ENCODE peak calls at places on chromosomes 3 and 15, in four cellular contexts. D is K562, G is WTC11, X is GM12878. E is an unnamed sample.

GRCh38 chr3:57755368-57756021 is 614 bp upstream of the SLMAP start:
- DNase-seq in X (no peak), G (peak), D (peak), E (peak)

GRCh38 chr15:39503526-39503925 is 77.4 kb upstream of the THBS1 start:
- DNase-seq in X (no peak), G (no peak), D (no peak), E (no peak)

GRCh38 chr3:6119367-6119766 is 741.5 kb upstream of the GRM7 start:
- DNase-seq in X (no peak), D (no peak), G (no peak), E (no peak)

GRCh38 chr3:71859128-71859519 is 74.2 kb upstream of the PROK2 start:
- DNase-seq in G (no peak), X (no peak), D (peak), E (peak)

GRCh38 chr3:27606537-27606936 is 115.6 kb downstream of the EOMES start:
- DNase-seq in X (no peak), G (no peak), D (no peak), E (no peak)

GRCh38 chr3:49790626-49791411 is 4.5 kb upstream of the IP6K1 start:
- DNase-seq in X (no peak), D (peak), G (no peak), E (peak)

GRCh38 chr15:62125763-62126162 is 39.3 kb downstream of the C2CD4B start:
- DNase-seq in G (no peak), X (no peak), D (peak), E (peak)

GRCh38 chr3:136984837-136985236 is 27.1 kb downstream of the IL20RB start:
- DNase-seq in D (no peak), X (no peak), G (no peak), E (no peak)

GRCh38 chr15:85354432-85354831 is 26.0 kb upstream of the AKAP13 start:
- DNase-seq in D (no peak), X (no peak), G (no peak), E (no peak)

GRCh38 chr3:141441381-141442365 is 45.2 kb upstream of the RASA2 start:
- DNase-seq in X (peak), D (peak), G (peak), E (peak)

GRCh38 chr15:34828145-34828911 is 33.0 kb upstream of the ACTC1 start:
- DNase-seq in G (no peak), D (no peak), X (no peak), E (no peak)

GRCh38 chr15:76116138-76116885 is 56.5 kb downstream of the TMEM266 start:
- DNase-seq in G (peak), D (no peak), X (no peak), E (no peak)

GRCh38 chr3:37129871-37130270 is 44.5 kb downstream of the LRRFIP2 start:
- DNase-seq in D (no peak), X (no peak), G (no peak), E (no peak)

GRCh38 chr3:157248590-157249425 is 88.9 kb upstream of the CCNL1 start:
- DNase-seq in X (no peak), G (no peak), D (peak), E (no peak)

GRCh38 chr3:17973559-17973906 is 231.1 kb upstream of the TBC1D5 start:
- DNase-seq in X (no peak), D (no peak), G (no peak), E (no peak)

GRCh38 chr3:145963111-145963510 is 197.9 kb downstream of the PLOD2 start:
- DNase-seq in X (no peak), G (no peak), D (no peak), E (no peak)

GRCh38 chr3:190709351-190709773 is 153.1 kb downstream of the GMNC start:
- DNase-seq in X (no peak), G (no peak), D (no peak), E (no peak)

GRCh38 chr15:63093486-63094205 is 28.0 kb upstream of the LACTB start:
- DNase-seq in G (peak), X (peak), D (peak), E (peak)

GRCh38 chr3:145854486-145854885 is 306.5 kb downstream of the PLOD2 start:
- DNase-seq in G (no peak), X (no peak), D (no peak), E (no peak)

GRCh38 chr3:185537369-185537970 is 14.9 kb downstream of the LIPH start:
- DNase-seq in G (no peak), X (peak), D (peak), E (no peak)
- TF ChIP-seq USF1 in G (no peak), X (no peak), D (no peak), E (no peak)

GRCh38 chr3:46924921-46925584 is 47.5 kb downstream of the PTH1R start:
- DNase-seq in G (no peak), X (no peak), D (no peak), E (no peak)
- TF ChIP-seq USF1 in G (no peak), X (no peak), D (no peak), E (no peak)

DNA sequence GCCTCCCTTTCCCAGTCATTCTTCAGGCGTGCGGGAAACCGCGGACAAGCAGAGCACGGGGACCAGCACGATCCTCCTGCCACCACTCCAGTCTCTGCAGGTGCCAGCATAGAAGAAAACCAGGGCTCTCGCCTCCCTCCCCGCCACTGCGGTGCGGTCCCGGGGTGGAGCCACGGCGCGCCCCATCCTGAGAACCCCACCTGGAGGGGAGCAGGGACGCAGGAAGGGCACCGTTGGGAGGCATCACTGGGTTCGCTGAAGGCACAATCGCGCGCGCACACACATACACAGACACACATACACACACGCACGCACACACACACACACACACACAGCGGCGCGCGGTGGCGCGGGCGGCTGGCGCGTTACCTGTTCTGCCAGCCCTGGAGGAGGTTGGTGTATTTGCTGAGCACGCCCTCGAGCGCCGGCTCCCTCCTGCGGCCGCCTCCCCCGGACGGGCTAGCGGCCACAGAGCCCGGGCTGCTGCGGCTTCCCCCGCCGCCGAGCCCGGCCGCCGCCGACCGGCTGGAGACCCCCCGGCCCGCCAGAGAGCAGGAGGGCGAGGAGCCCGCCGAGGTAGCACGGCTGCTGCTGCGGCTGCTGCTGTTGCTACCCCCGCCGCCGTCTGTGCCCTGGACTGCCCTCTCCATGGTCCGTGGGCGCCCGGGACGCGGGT is 394 bp downstream of the OSBPL10 start:
- DNase-seq in D (no peak), G (peak), X (no peak), E (peak)
- TF ChIP-seq USF1 in D (no peak), G (peak), X (no peak), E (no peak)

DNA sequence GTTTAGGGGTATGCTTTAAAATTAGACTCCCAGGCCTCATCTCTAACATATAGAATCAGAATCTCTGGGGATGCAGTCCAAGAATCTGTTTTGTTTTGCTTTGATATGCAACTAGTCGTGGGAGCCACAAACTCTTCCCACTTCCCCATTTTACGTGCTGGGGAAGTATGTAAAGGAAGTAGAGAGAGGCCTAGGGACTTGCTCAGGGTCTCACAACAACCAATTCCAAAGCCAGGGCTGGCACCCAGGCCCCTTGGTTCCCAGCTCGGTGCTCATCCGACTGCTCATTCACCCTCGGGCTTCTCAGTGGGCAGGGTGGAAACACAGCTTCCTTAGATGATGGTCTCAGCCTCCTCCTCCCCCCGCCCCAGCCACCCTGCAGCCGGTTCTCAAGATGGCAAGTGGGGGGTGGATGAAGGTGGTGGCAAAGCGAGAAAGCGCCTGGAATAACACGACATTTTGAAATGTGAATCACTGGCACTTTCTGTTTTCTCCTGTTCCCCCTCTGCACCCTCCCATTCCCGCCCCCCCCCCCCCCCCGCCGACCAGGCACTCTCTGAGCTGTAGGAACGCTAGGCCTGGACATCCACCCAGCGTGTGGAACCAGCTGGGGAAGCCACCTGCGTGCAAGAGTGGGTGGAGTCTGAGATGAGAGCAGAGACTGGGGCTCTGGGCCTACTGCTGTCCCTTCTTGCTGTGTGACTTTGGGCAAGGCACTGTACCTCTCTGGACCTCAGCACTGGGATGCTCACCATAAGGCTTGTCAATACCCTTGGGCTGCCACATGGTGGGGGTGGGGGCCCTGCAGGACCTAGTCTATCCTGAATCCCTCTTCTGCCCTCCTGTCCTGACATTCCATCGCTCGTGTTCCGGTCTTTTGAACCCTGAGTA is 214.5 kb downstream of the RPLP1 start:
- DNase-seq in X (peak), G (no peak), D (no peak), E (no peak)
- TF ChIP-seq USF1 in X (no peak), G (no peak), D (no peak), E (no peak)

DNA sequence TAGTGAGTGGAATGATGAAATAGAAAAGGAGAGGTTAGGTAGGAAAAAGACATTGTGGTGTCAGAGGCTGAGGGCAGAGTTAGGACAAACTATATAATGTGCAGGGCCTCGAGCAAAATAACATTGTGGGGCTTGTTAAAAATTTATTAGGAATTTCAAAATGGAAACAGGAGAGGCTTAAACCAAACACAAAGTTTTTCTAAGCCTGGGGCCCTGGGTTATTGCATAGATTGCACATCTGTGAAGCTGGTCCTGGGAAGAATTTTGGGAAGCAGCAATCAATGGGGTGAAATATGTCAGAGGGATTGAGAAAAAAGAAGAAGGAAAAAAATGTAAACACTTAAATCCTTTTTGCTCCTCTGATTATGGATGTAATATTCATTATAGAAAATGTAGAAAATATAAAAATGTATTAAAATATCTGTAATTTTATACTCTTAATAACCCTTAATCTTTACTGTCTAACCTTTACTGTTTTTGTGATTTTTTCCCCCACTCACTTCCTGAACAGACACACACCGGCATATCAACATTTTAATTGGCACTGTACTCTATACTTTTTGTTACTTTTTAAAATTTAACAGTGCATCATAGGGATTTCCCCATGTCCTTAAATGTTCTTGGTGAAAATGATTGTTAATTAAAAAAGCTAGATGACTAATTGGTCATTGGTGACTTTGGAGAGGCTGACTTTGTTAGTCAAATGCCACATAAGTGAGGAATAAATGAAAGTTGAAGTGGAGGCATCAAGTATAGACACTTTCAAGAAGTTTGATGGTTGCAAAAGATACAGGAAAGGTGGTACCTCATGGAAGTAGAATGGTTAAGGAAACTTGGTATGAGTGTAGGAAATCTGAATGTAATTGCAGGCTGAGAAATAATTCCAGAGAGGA is 183.4 kb downstream of the NFKBIZ start:
- DNase-seq in X (no peak), D (no peak), G (no peak), E (no peak)
- TF ChIP-seq USF1 in X (no peak), D (no peak), G (no peak), E (no peak)

GRCh38 chr3:16464499-16465150 is 48.9 kb downstream of the RFTN1 start:
- DNase-seq in G (no peak), D (no peak), X (no peak), E (no peak)
- TF ChIP-seq USF1 in G (no peak), D (no peak), X (no peak), E (no peak)

E was measured in SK-N-SH.